ENCODE peak calls at places on chromosome X, in five cellular contexts. X is CD4-positive, alpha-beta T cell; N is cardiac muscle cell; F is psoas muscle; A is mammary epithelial cell. C is an unnamed sample.

GRCh38 chrX:45852884-45853283 is 652.2 kb upstream of the DIPK2B start:
- DNase-seq in N (no peak), F (no peak), A (peak; percentile 44), X (no peak), C (no peak)

GRCh38 chrX:1167466-1167865 is 45.0 kb downstream of the CRLF2 start:
- DNase-seq in N (no peak), F (no peak), A (no peak), X (no peak), C (no peak)

GRCh38 chrX:107480272-107480671 is 30.8 kb downstream of the FRMPD3 start:
- DNase-seq in N (no peak), A (peak; percentile 3), X (no peak), F (no peak), C (no peak)

GRCh38 chrX:139287155-139287924 is 243.2 kb upstream of the F9 start:
- DNase-seq in A (no peak), X (no peak), N (no peak), F (no peak), C (no peak)

GRCh38 chrX:154325541-154325940 is 29.9 kb downstream of the TKTL1 start:
- DNase-seq in N (no peak), X (no peak), F (no peak), A (no peak), C (no peak)

GRCh38 chrX:79266702-79267101 is 100.4 kb downstream of the ITM2A start:
- DNase-seq in N (no peak), F (no peak), X (no peak), A (no peak), C (no peak)

GRCh38 chrX:45768666-45769065 is 568.0 kb upstream of the DIPK2B start:
- DNase-seq in A (no peak), N (no peak), X (no peak), F (no peak), C (no peak)

GRCh38 chrX:105190252-105190853 is 30.1 kb downstream of the TEX13A start:
- DNase-seq in F (no peak), A (peak; percentile 22), X (no peak), N (peak; percentile 55), C (no peak)

GRCh38 chrX:119887721-119888425 is 7.8 kb upstream of the AKAP14 start:
- DNase-seq in N (peak; percentile 65), A (no peak), X (peak; percentile 19), F (peak; percentile 68), C (peak; percentile 88)

GRCh38 chrX:40107291-40108083 is 9.7 kb upstream of the BCOR start:
- DNase-seq in N (peak; percentile 73), X (no peak), A (no peak), F (peak; percentile 85), C (peak; percentile 85)

GRCh38 chrX:17081969-17082368 is 135.5 kb downstream of the REPS2 start:
- DNase-seq in F (no peak), N (no peak), X (no peak), A (no peak), C (no peak)

GRCh38 chrX:136586386-136586785 is 54.4 kb downstream of the VGLL1 start:
- DNase-seq in A (peak; percentile 53), F (no peak), N (no peak), X (no peak), C (no peak)

GRCh38 chrX:115499112-115499805 is 61.7 kb upstream of the PLS3 start:
- DNase-seq in N (no peak), A (no peak), F (no peak), X (no peak), C (no peak)

GRCh38 chrX:107738272-107738671 is 37.3 kb downstream of the TSC22D3 start:
- DNase-seq in N (no peak), A (no peak), X (no peak), F (no peak), C (no peak)

GRCh38 chrX:146602246-146602645 is 207.3 kb upstream of the CXorf51B start:
- DNase-seq in A (no peak), N (no peak), X (no peak), F (no peak), C (no peak)

GRCh38 chrX:16870861-16871584 is 861 bp upstream of the RBBP7 start:
- DNase-seq in A (no peak), N (peak; percentile 32), F (peak; percentile 68), X (peak; percentile 2), C (peak; percentile 54)

GRCh38 chrX:46831620-46832327 is 5.1 kb upstream of the RP2 start:
- DNase-seq in F (no peak), A (peak; percentile 68), N (no peak), X (no peak), C (no peak)

GRCh38 chrX:69109706-69110635 is 55.3 kb downstream of the PJA1 start:
- DNase-seq in N (no peak), F (no peak), A (peak; percentile 84), X (no peak), C (no peak)

GRCh38 chrX:9147631-9148189 is 113.8 kb upstream of the FAM9B start:
- DNase-seq in N (no peak), F (no peak), A (no peak), X (no peak), C (no peak)

GRCh38 chrX:11117751-11118150 is 6.6 kb downstream of the HCCS start:
- DNase-seq in F (no peak), X (no peak), A (no peak), N (no peak), C (no peak)

GRCh38 chrX:11111038-11111851 is at the start of gene HCCS:
- DNase-seq in A (peak; percentile 80), F (peak; percentile 92), X (peak; percentile 74), N (peak; percentile 86), C (peak; percentile 77)

GRCh38 chrX:11111947-11112346 is 815 bp downstream of the HCCS start:
- DNase-seq in A (no peak), F (no peak), N (no peak), X (no peak), C (no peak)

GRCh38 chrX:11109968-11110367 is 1.2 kb upstream of the HCCS start:
- DNase-seq in N (no peak), A (no peak), F (no peak), X (no peak), C (no peak)

DNA sequence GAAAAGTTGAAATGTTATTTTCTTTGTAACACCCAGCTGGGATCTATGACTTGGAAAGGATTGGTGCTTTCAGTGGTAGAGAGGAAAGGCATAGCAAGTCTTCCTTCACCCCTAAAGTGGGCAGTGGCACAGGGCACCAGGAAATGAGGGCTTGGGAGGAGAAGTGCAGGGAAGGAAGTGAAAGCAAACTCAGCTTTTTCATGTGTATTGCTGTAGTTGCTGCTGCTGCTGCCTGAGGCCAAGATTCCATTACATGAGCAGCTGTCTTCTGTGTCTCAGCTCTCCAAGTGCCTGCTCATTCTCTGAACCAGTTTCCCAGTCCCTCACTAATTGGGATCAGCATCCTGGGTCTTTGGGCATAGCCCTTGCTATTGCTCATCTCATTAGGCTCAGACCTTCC is 2.6 kb downstream of the HCCS start:
- DNase-seq in X (no peak), A (no peak), F (no peak), N (no peak), C (no peak)
- H3K27ac ChIP-seq in X (no peak overlapping the region), A (no peak overlapping the region), F (no peak overlapping the region), N (no peak overlapping the region), C (no peak overlapping the region)

GRCh38 chrX:122094611-122095010 is 1047.2 kb downstream of the GLUD2 start:
- DNase-seq in N (no peak), A (peak; percentile 93), X (no peak), F (no peak), C (no peak)

GRCh38 chrX:122087353-122087752 is 1039.9 kb downstream of the GLUD2 start:
- DNase-seq in N (no peak), F (no peak), X (no peak), A (no peak), C (no peak)

GRCh38 chrX:122091571-122091970 is 1044.2 kb downstream of the GLUD2 start:
- DNase-seq in N (no peak), A (peak; percentile 62), F (no peak), X (no peak), C (no peak)

GRCh38 chrX:122092978-122093377 is 1045.6 kb downstream of the GLUD2 start:
- DNase-seq in F (no peak), X (no peak), A (no peak), N (no peak), C (no peak)
- TF ChIP-seq CTCF in F (peak; percentile 13), X (no peak), A (no peak), N (no peak), C (no peak)

DNA sequence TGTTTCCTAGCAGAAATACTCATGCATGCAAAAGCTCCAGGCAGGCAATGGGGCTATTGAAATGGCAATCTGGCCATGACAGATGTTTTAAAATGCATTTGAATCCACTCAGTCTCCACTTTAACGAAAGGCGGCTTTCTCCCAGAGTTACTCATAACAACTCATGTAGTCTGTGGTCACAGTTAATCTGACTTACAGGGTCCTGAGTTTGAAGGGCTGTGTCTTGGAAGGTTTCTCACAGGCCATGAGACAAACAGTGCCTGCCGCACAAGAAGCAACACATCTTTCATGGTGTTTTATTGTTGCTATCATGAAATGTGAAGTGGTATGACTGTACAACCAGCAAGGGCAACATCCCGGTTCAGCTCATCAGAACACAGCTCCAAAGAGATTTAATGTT is 185.8 kb downstream of the AMELX start:
- DNase-seq in X (no peak), F (no peak), N (no peak), A (no peak), C (no peak)
- H3K27ac ChIP-seq in X (no peak overlapping the region), F (no peak overlapping the region), N (no peak overlapping the region), A (no peak overlapping the region), C (no peak overlapping the region)

DNA sequence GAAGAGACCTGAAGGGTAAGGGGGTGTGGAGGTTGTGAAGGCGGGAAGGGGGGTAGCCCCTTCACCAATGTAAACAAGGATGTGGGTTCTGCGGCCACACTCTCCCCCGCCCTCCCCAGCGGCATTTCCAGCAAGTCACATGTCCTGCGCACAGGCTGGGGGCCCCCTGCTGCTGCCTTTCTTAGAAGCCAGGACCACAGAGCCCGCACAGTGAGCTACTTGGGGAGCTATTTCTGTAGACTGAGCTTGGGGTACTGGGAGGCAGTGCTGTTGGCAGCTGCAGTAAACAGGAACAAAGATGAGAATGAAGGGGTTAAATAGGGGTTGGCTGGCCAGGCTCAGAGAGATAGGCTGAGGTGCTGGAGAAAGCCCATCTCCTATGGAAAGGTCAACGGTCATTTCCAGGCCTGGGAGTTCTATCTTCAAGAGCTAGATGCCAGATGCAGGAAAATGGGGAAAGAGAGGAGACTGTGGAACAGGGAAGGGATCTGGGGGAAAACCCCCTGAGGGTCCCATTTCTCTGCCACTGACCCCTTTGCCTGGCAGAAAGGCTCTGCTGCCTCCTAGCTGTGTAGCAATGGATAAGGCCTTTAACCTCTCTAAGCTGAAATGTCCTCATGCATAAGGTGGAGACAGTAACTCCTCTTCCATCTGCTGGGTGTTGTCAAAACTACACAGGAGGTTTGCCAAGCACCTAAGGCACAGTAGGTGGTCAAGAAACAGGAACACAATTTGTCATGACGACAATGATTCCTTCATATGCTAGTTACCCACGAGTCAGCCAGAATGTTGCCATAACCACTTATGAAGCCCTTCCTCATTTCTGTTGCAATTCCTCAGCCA is 18.5 kb upstream of the PIM2 start:
- DNase-seq in N (peak; percentile 30), X (peak; percentile 88), F (peak; percentile 68), A (no peak), C (no peak)
- TF ChIP-seq CTCF in N (no peak), X (peak; percentile 40), F (no peak), A (no peak), C (peak; percentile 46)

DNA sequence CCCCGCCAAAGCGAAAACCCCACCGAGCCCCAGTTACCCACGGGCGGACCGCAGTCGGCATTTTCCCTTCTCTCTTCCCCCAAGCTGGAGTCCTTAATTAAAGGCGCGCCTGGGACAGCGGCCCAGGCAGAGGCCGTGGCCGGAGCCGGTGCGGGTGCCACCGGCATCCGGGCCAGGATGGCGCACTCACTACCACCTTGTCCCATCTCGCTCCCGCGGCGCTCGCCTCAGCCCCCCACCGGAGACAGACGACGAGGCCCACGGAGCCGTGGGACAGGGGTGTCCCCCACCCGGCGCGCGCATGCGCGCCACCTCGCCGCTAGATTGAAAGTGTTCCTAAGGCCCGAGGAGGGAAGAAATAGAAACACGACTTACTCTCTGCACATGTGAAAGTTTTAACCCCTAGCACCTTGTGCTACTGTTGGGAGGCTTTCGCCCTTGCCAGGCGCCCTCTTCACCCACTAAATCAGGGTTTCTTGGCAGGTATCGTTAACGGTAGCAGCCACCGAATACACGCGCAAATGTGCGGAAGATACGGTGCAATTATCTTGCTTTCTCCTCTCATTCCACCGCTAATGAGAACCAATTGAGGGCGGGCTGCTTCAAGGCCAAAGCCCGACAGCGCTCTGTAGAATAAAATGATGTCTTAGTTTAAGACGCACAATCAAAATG is 64.3 kb upstream of the CCDC160 start:
- DNase-seq in X (peak; percentile 9), F (peak; percentile 61), A (no peak), N (peak; percentile 60), C (no peak)
- H3K27ac ChIP-seq in X (no peak overlapping the region), F (no peak overlapping the region), A (no peak overlapping the region), N (peak overlapping the region; percentile 81), C (no peak overlapping the region)